ENCODE peak calls at places on chromosome 14, in five cellular contexts. One of them, this sample, is unnamed.

GRCh38 chr14:56199976-56200577 is 81.9 kb downstream of the PELI2 start:
- DNase-seq in tibial artery: no peak
- DNase-seq in mucosa of descending colon: no peak
- DNase-seq in glutamatergic neuron: no peak
- DNase-seq in ascending aorta: no peak
- DNase-seq in this sample: no peak

GRCh38 chr14:45177081-45177480 is 41.4 kb downstream of the FANCM start:
- DNase-seq in ascending aorta: no peak
- DNase-seq in tibial artery: no peak
- DNase-seq in glutamatergic neuron: no peak
- DNase-seq in mucosa of descending colon: no peak
- DNase-seq in this sample: no peak

GRCh38 chr14:23566782-23567185 is 807 bp downstream of the AP1G2 start:
- DNase-seq in mucosa of descending colon: no peak
- DNase-seq in ascending aorta: no peak
- DNase-seq in tibial artery: no peak
- DNase-seq in glutamatergic neuron: no peak
- DNase-seq in this sample: no peak

GRCh38 chr14:78758333-78758732 is 588.2 kb downstream of the NRXN3 start:
- DNase-seq in mucosa of descending colon: no peak
- DNase-seq in tibial artery: no peak
- DNase-seq in ascending aorta: no peak
- DNase-seq in glutamatergic neuron: no peak
- DNase-seq in this sample: no peak

GRCh38 chr14:42299692-42300091 is 693.0 kb downstream of the LRFN5 start:
- DNase-seq in tibial artery: no peak
- DNase-seq in mucosa of descending colon: no peak
- DNase-seq in ascending aorta: no peak
- DNase-seq in glutamatergic neuron: no peak
- DNase-seq in this sample: no peak

GRCh38 chr14:35213869-35214387 is 78.3 kb upstream of the PSMA6 start:
- DNase-seq in mucosa of descending colon: no peak
- DNase-seq in tibial artery: no peak
- DNase-seq in ascending aorta: no peak
- DNase-seq in glutamatergic neuron: no peak
- DNase-seq in this sample: no peak

GRCh38 chr14:54625158-54625557 is 58.2 kb downstream of the SAMD4A start:
- DNase-seq in tibial artery: no peak
- DNase-seq in mucosa of descending colon: no peak
- DNase-seq in ascending aorta: no peak
- DNase-seq in glutamatergic neuron: no peak
- DNase-seq in this sample: no peak

GRCh38 chr14:55324812-55325211 is 53.6 kb downstream of the FBXO34 start:
- DNase-seq in mucosa of descending colon: no peak
- DNase-seq in ascending aorta: no peak
- DNase-seq in tibial artery: no peak
- DNase-seq in glutamatergic neuron: no peak
- DNase-seq in this sample: no peak

GRCh38 chr14:102272392-102272791 is 32.6 kb downstream of the MOK start:
- DNase-seq in glutamatergic neuron: no peak
- DNase-seq in ascending aorta: no peak
- DNase-seq in tibial artery: no peak
- DNase-seq in mucosa of descending colon: no peak
- DNase-seq in this sample: no peak

GRCh38 chr14:100076630-100077029 is 11.4 kb downstream of the EVL start:
- DNase-seq in tibial artery: peak; percentile 80
- DNase-seq in glutamatergic neuron: no peak
- DNase-seq in mucosa of descending colon: no peak
- DNase-seq in ascending aorta: no peak
- DNase-seq in this sample: no peak

GRCh38 chr14:78022059-78022458 is 148.1 kb upstream of the NRXN3 start:
- DNase-seq in ascending aorta: no peak
- DNase-seq in glutamatergic neuron: peak; percentile 90
- DNase-seq in mucosa of descending colon: peak; percentile 71
- DNase-seq in tibial artery: no peak
- DNase-seq in this sample: peak; percentile 27

GRCh38 chr14:92352158-92352985 is 29.4 kb downstream of the SLC24A4 start:
- DNase-seq in glutamatergic neuron: no peak
- DNase-seq in ascending aorta: no peak
- DNase-seq in mucosa of descending colon: no peak
- DNase-seq in tibial artery: no peak
- DNase-seq in this sample: no peak

GRCh38 chr14:67133595-67134441 is 55.4 kb upstream of the GARIN2 start:
- DNase-seq in tibial artery: no peak
- DNase-seq in ascending aorta: no peak
- DNase-seq in glutamatergic neuron: no peak
- DNase-seq in mucosa of descending colon: no peak
- DNase-seq in this sample: no peak

GRCh38 chr14:67137744-67138371 is 51.4 kb upstream of the GARIN2 start:
- DNase-seq in ascending aorta: no peak
- DNase-seq in tibial artery: no peak
- DNase-seq in mucosa of descending colon: no peak
- DNase-seq in glutamatergic neuron: no peak
- DNase-seq in this sample: no peak
- TF ChIP-seq CTCF in ascending aorta: peak; percentile 20
- TF ChIP-seq CTCF in tibial artery: peak; percentile 24
- TF ChIP-seq CTCF in mucosa of descending colon: no peak
- TF ChIP-seq CTCF in glutamatergic neuron: peak; percentile 59
- TF ChIP-seq CTCF in this sample: peak; percentile 35

GRCh38 chr14:39232554-39233415 is 930 bp upstream of the MIA2 start:
- DNase-seq in tibial artery: no peak
- DNase-seq in mucosa of descending colon: no peak
- DNase-seq in glutamatergic neuron: no peak
- DNase-seq in ascending aorta: no peak
- DNase-seq in this sample: no peak
- TF ChIP-seq CTCF in tibial artery: no peak
- TF ChIP-seq CTCF in mucosa of descending colon: no peak
- TF ChIP-seq CTCF in glutamatergic neuron: no peak
- TF ChIP-seq CTCF in ascending aorta: no peak
- TF ChIP-seq CTCF in this sample: no peak

DNA sequence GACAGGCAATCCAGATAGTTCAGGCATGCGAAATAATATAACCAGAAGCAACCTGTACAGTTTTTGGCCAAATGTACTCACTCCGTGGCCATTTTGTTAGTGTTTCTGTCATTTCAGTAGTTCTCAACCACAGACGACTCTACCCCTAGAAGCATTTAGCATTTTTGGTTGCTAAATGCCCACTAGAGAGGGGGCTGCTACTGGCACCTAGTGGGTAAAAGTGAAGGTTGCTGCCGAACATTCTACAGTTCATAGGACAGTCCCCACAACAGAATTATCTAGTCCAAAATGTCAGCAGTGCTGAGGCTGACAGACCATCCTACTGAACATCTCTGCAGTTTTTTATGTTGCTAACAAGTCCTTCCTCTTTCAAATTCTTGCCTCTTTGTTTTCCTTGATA is 107.4 kb downstream of the TSHR start:
- DNase-seq in glutamatergic neuron: no peak
- DNase-seq in tibial artery: no peak
- DNase-seq in ascending aorta: no peak
- DNase-seq in mucosa of descending colon: no peak
- DNase-seq in this sample: no peak
- TF ChIP-seq CTCF in glutamatergic neuron: no peak
- TF ChIP-seq CTCF in tibial artery: no peak
- TF ChIP-seq CTCF in ascending aorta: peak; percentile 12
- TF ChIP-seq CTCF in mucosa of descending colon: no peak
- TF ChIP-seq CTCF in this sample: peak; percentile 54

DNA sequence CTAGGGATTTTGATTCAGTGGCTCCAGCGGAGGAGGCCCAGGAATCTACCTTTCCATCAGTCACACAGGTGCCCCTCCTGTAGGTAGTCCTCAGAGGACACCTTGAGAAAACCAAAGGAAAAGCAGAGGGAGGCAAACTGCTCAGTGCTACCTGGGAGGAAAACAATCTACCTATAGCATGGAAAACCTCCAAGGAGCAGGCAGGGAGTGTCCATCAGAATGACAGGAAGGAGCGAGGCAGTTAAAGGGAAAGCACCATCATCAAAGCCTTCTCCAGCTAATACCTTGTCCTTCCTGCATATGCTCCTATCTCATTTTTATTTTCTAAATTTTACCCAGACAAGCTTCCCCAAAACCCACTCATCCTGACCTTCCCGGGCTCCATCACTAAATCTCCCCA is 25.4 kb downstream of the DPF3 start:
- DNase-seq in mucosa of descending colon: no peak
- DNase-seq in ascending aorta: no peak
- DNase-seq in tibial artery: no peak
- DNase-seq in glutamatergic neuron: no peak
- DNase-seq in this sample: no peak
- TF ChIP-seq CTCF in mucosa of descending colon: no peak
- TF ChIP-seq CTCF in ascending aorta: no peak
- TF ChIP-seq CTCF in tibial artery: no peak
- TF ChIP-seq CTCF in glutamatergic neuron: no peak
- TF ChIP-seq CTCF in this sample: no peak

DNA sequence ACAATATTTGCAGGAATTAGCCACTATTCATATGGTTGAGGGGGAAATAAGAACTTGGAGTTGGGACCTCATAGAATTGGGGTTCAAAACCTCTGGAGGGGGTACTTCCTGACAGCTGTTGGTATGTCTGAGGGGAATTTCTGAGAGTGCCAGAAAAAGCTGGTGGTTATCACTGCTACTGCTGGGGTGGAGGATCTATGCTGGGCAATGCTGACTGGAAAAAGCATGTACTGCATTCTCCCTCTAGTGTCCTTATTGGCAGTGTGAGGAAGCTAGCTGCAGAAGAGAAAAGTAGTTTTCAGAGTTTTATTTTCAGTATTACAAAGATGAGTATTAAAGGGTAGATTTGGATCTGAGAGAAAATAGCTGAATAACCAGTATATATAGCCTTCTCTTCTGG is 88.8 kb downstream of the FUT8 start:
- DNase-seq in tibial artery: no peak
- DNase-seq in ascending aorta: no peak
- DNase-seq in mucosa of descending colon: no peak
- DNase-seq in glutamatergic neuron: no peak
- DNase-seq in this sample: no peak
- TF ChIP-seq CTCF in tibial artery: no peak
- TF ChIP-seq CTCF in ascending aorta: no peak
- TF ChIP-seq CTCF in mucosa of descending colon: no peak
- TF ChIP-seq CTCF in glutamatergic neuron: no peak
- TF ChIP-seq CTCF in this sample: no peak

GRCh38 chr14:104550849-104551728 is 28.5 kb upstream of the C14orf180 start:
- DNase-seq in glutamatergic neuron: peak; percentile 10
- DNase-seq in ascending aorta: no peak
- DNase-seq in mucosa of descending colon: peak; percentile 12
- DNase-seq in tibial artery: no peak
- DNase-seq in this sample: no peak
- TF ChIP-seq CTCF in glutamatergic neuron: no peak
- TF ChIP-seq CTCF in ascending aorta: no peak
- TF ChIP-seq CTCF in mucosa of descending colon: no peak
- TF ChIP-seq CTCF in tibial artery: no peak
- TF ChIP-seq CTCF in this sample: peak; percentile 15

GRCh38 chr14:70905316-70905715 is 1.9 kb upstream of the PCNX1 start:
- DNase-seq in mucosa of descending colon: peak; percentile 33
- DNase-seq in ascending aorta: no peak
- DNase-seq in glutamatergic neuron: no peak
- DNase-seq in tibial artery: no peak
- DNase-seq in this sample: no peak
- TF ChIP-seq CTCF in mucosa of descending colon: no peak
- TF ChIP-seq CTCF in ascending aorta: no peak
- TF ChIP-seq CTCF in glutamatergic neuron: no peak
- TF ChIP-seq CTCF in tibial artery: no peak
- TF ChIP-seq CTCF in this sample: no peak

DNA sequence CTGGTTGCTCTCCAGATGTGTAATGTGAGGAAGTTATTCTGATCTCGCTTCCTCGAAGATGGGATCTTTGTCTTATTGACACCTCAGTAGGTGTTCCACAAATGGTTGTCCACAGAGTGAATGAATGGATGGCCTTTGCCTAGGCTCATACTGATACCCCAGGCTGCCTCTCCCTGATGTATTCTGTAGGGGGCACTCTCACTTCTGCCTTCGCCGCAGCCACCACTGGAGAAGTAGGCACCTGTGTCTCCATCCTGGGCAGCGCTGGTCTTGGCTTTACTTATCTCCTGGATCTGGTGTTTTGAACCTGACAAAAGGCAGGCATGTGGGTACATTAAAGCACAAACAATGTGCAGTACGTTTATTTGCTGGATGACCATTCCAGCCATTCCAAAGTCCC is 82.1 kb downstream of the ZFP36L1 start:
- DNase-seq in glutamatergic neuron: no peak
- DNase-seq in ascending aorta: no peak
- DNase-seq in mucosa of descending colon: no peak
- DNase-seq in tibial artery: no peak
- DNase-seq in this sample: no peak
- TF ChIP-seq CTCF in glutamatergic neuron: no peak
- TF ChIP-seq CTCF in ascending aorta: no peak
- TF ChIP-seq CTCF in mucosa of descending colon: no peak
- TF ChIP-seq CTCF in tibial artery: no peak
- TF ChIP-seq CTCF in this sample: no peak

GRCh38 chr14:64391986-64392385 is 3.8 kb downstream of the MTHFD1 start:
- DNase-seq in ascending aorta: no peak
- DNase-seq in glutamatergic neuron: no peak
- DNase-seq in tibial artery: no peak
- DNase-seq in mucosa of descending colon: no peak
- DNase-seq in this sample: no peak
- TF ChIP-seq CTCF in ascending aorta: no peak
- TF ChIP-seq CTCF in glutamatergic neuron: no peak
- TF ChIP-seq CTCF in tibial artery: no peak
- TF ChIP-seq CTCF in mucosa of descending colon: no peak
- TF ChIP-seq CTCF in this sample: no peak